ENCODE peak calls at places on chromosomes 7 and 10, in nine cellular contexts. P is endothelial cell of umbilical vein, X is HTR-8/SVneo, M is B cell, H is IMR-90, R is substantia nigra, Q is MM.1S, E is NAMALWA, F is RCC 7860. I is an unnamed sample.

GRCh38 chr10:76127984-76128589 is 696.7 kb downstream of the LRMDA start:
- DNase-seq in R (peak), P (no peak), X (no peak), M (no peak), F (no peak), E (no peak), H (peak), Q (no peak), I (no peak)

GRCh38 chr10:14623931-14624330 is 150.8 kb downstream of the FAM107B start:
- DNase-seq in P (no peak), R (no peak), E (no peak), H (no peak), X (no peak), M (no peak), Q (no peak), F (no peak), I (no peak)

GRCh38 chr10:125172694-125173093 is 12.3 kb upstream of the CTBP2 start:
- DNase-seq in H (no peak), F (no peak), R (no peak), X (no peak), Q (no peak), E (no peak), P (no peak), M (no peak), I (no peak)

GRCh38 chr10:32139223-32140073 is 83.2 kb upstream of the KIF5B start:
- DNase-seq in P (peak), H (peak), M (no peak), E (no peak), X (peak), R (peak), Q (no peak), F (peak), I (peak)

GRCh38 chr10:129394739-129395298 is 72.2 kb upstream of the MGMT start:
- DNase-seq in R (no peak), H (no peak), M (no peak), X (no peak), E (no peak), F (no peak), P (no peak), Q (no peak), I (no peak)

GRCh38 chr10:100647928-100648327 is 97.5 kb upstream of the PAX2 start:
- DNase-seq in X (no peak), F (no peak), R (no peak), E (no peak), H (no peak), Q (no peak), P (no peak), M (no peak), I (no peak)

GRCh38 chr10:18687195-18687594 is 28.0 kb downstream of the ARL5B start:
- DNase-seq in H (peak), Q (no peak), M (no peak), P (no peak), F (no peak), X (no peak), E (no peak), R (no peak), I (no peak)

GRCh38 chr10:132627736-132628512 is 90.3 kb downstream of the INPP5A start:
- DNase-seq in X (no peak), E (no peak), F (no peak), H (peak), R (peak), P (peak), M (peak), Q (no peak), I (no peak)

GRCh38 chr10:50592961-50593418 is 30.8 kb downstream of the SGMS1 start:
- DNase-seq in P (no peak), E (no peak), M (no peak), F (no peak), H (peak), X (no peak), Q (no peak), R (no peak), I (no peak)

GRCh38 chr7:90621892-90622182 is 25.7 kb downstream of the CDK14 start:
- DNase-seq in R (no peak), Q (no peak), H (no peak), F (no peak), M (no peak), X (no peak), P (peak), E (no peak), I (no peak)

GRCh38 chr10:27242951-27243551 is 2.5 kb upstream of the ACBD5 start:
- DNase-seq in P (peak), F (peak), R (peak), E (peak), H (peak), X (peak), Q (peak), M (peak), I (peak)

GRCh38 chr10:35270100-35270499 is 66.2 kb upstream of the CCNY start:
- DNase-seq in F (peak), H (peak), P (no peak), Q (no peak), X (no peak), E (no peak), M (no peak), R (no peak), I (no peak)

GRCh38 chr7:70583965-70584883 is 547.7 kb upstream of the GALNT17 start:
- DNase-seq in H (no peak), E (no peak), Q (no peak), R (no peak), P (no peak), M (no peak), F (no peak), X (no peak), I (no peak)

GRCh38 chr10:132912685-132913558 is 29.4 kb downstream of the CFAP46 start:
- DNase-seq in R (no peak), F (no peak), Q (no peak), M (no peak), E (no peak), X (no peak), P (no peak), H (no peak), I (no peak)

GRCh38 chr7:22331704-22332103 is 25.2 kb downstream of the RAPGEF5 start:
- DNase-seq in Q (no peak), E (no peak), X (no peak), P (no peak), H (no peak), M (no peak), F (no peak), R (no peak), I (no peak)

GRCh38 chr10:63515002-63515763 is 6.0 kb upstream of the REEP3 start:
- DNase-seq in M (no peak), Q (no peak), H (peak), X (peak), E (no peak), F (peak), P (peak), R (no peak), I (no peak)

GRCh38 chr7:1862560-1862959 is 192.5 kb downstream of the ELFN1 start:
- DNase-seq in X (no peak), R (no peak), E (peak), F (no peak), P (no peak), Q (no peak), H (no peak), M (no peak), I (no peak)

GRCh38 chr10:29204119-29204518 is 84.8 kb upstream of the LYZL1 start:
- DNase-seq in F (no peak), E (no peak), H (no peak), P (no peak), X (no peak), Q (no peak), M (no peak), R (no peak), I (no peak)

GRCh38 chr7:116772423-116772852 is 89.9 kb upstream of the CAPZA2 start:
- DNase-seq in P (peak), M (no peak), Q (no peak), R (no peak), E (no peak), F (peak), X (no peak), H (peak), I (peak)

GRCh38 chr7:155988421-155988820 is 176.2 kb upstream of the SHH start:
- DNase-seq in R (no peak), E (no peak), F (no peak), H (no peak), M (no peak), Q (no peak), X (no peak), P (no peak), I (no peak)

GRCh38 chr7:131537581-131537980 is 18.8 kb downstream of the PODXL start:
- DNase-seq in Q (no peak), P (no peak), M (no peak), R (no peak), X (no peak), E (no peak), H (no peak), F (no peak), I (no peak)

GRCh38 chr7:25553005-25553404 is 324.7 kb upstream of the NPVF start:
- DNase-seq in H (no peak), F (no peak), E (no peak), Q (no peak), M (no peak), X (no peak), R (no peak), P (no peak), I (no peak)

GRCh38 chr7:25856056-25856780 is 295.8 kb upstream of the NFE2L3 start:
- DNase-seq in R (no peak), X (no peak), M (no peak), F (no peak), Q (no peak), P (no peak), H (peak), E (no peak), I (no peak)

GRCh38 chr7:99270702-99271101 is 1.9 kb upstream of the MYH16 start:
- DNase-seq in X (no peak), H (no peak), E (no peak), R (no peak), F (no peak), P (no peak), Q (no peak), M (no peak), I (no peak)

GRCh38 chr10:58625070-58625469 is 112.4 kb downstream of the BICC1 start:
- DNase-seq in X (no peak), H (peak), E (no peak), M (no peak), F (peak), P (no peak), R (no peak), Q (no peak), I (no peak)

GRCh38 chr10:114867365-114867764 is 45.8 kb downstream of the FHIP2A start:
- DNase-seq in P (no peak), E (no peak), H (no peak), R (no peak), Q (no peak), M (no peak), X (no peak), F (no peak), I (no peak)